ENCODE peak calls at places on chromosomes 11 and 22, in seven cellular contexts. E is EL, Y is AG09309, V is Ammon's horn, P is upper lobe of right lung, S is cardiac muscle cell, D is GM12865. N is an unnamed sample.
A peak's percentile ranks its signal among the peaks of the same experiment; 100 is the strongest.

GRCh38 chr11:118530180-118530682 is 761 bp upstream of the TMEM25 start:
- DNase-seq in E (peak; percentile 15), Y (no peak), V (no peak), P (peak; percentile 72), S (no peak), D (no peak), N (no peak)

GRCh38 chr11:114075891-114076441 is 16.5 kb downstream of the ZBTB16 start:
- DNase-seq in E (peak; percentile 28), Y (no peak), V (peak; percentile 68), P (no peak), S (peak; percentile 83), D (no peak), N (no peak)

GRCh38 chr11:10379871-10380568 is 75.0 kb upstream of the AMPD3 start:
- DNase-seq in E (no peak), Y (no peak), V (no peak), P (no peak), S (peak; percentile 49), D (no peak), N (peak; percentile 23)

GRCh38 chr22:29729161-29729560 is 9.4 kb downstream of the CABP7 start:
- DNase-seq in E (no peak), Y (no peak), V (no peak), P (no peak), S (no peak), D (no peak), N (no peak)

GRCh38 chr11:29190313-29190712 is 826.5 kb downstream of the KCNA4 start:
- DNase-seq in E (no peak), Y (no peak), V (no peak), P (no peak), S (no peak), D (no peak), N (no peak)

GRCh38 chr22:37972527-37972926 is 11.8 kb downstream of the SOX10 start:
- DNase-seq in E (no peak), Y (no peak), V (no peak), P (no peak), S (peak; percentile 9), D (no peak), N (no peak)

GRCh38 chr11:28674432-28675076 is 566.4 kb downstream of the METTL15 start:
- DNase-seq in E (peak; percentile 81), Y (peak; percentile 93), V (peak; percentile 34), P (no peak), S (peak; percentile 57), D (peak; percentile 14), N (no peak)

GRCh38 chr22:46528121-46528610 is 9.3 kb downstream of the CELSR1 start:
- DNase-seq in E (peak; percentile 48), Y (peak; percentile 56), V (no peak), P (no peak), S (peak; percentile 92), D (no peak), N (no peak)

GRCh38 chr11:1163911-1164735 is 6.4 kb downstream of the MUC5AC start:
- DNase-seq in E (no peak), Y (no peak), V (no peak), P (peak; percentile 57), S (no peak), D (no peak), N (no peak)

GRCh38 chr11:130652671-130653335 is 204.4 kb downstream of the ADAMTS15 start:
- DNase-seq in E (peak; percentile 28), Y (peak; percentile 84), V (no peak), P (peak; percentile 76), S (peak; percentile 98), D (peak; percentile 41), N (no peak)

GRCh38 chr11:65366340-65366773 is 11.8 kb downstream of the TIGD3 start:
- DNase-seq in E (peak; percentile 80), Y (peak; percentile 55), V (peak; percentile 86), P (no peak), S (peak; percentile 91), D (peak; percentile 77), N (peak; percentile 24)

GRCh38 chr11:72223615-72224586 is 666 bp upstream of the INPPL1 start:
- DNase-seq in E (peak; percentile 77), Y (no peak), V (peak; percentile 48), P (peak; percentile 90), S (peak; percentile 77), D (peak; percentile 69), N (no peak)

GRCh38 chr11:130118636-130119387 is 40.8 kb upstream of the ST14 start:
- DNase-seq in E (no peak), Y (no peak), V (no peak), P (no peak), S (no peak), D (peak; percentile 52), N (no peak)

GRCh38 chr11:15735711-15736110 is 620.6 kb downstream of the SOX6 start:
- DNase-seq in E (no peak), Y (no peak), V (no peak), P (no peak), S (no peak), D (no peak), N (no peak)

GRCh38 chr11:70824590-70825300 is 426.4 kb downstream of the CTTN start:
- DNase-seq in E (no peak), Y (no peak), V (no peak), P (no peak), S (peak; percentile 5), D (no peak), N (no peak)

GRCh38 chr11:1202776-1203504 is 19.9 kb upstream of the MUC5B start:
- DNase-seq in E (peak; percentile 45), Y (no peak), V (peak; percentile 62), P (peak; percentile 77), S (peak; percentile 51), D (peak; percentile 47), N (no peak)

GRCh38 chr11:20160425-20161229 is at the start of gene DBX1:
- DNase-seq in E (no peak), Y (no peak), V (no peak), P (no peak), S (no peak), D (no peak), N (no peak)

GRCh38 chr11:13091373-13091772 is 82.3 kb downstream of the RASSF10 start:
- DNase-seq in E (no peak), Y (no peak), V (no peak), P (no peak), S (no peak), D (no peak), N (no peak)

GRCh38 chr11:122306776-122307479 is 190.9 kb upstream of the BLID start:
- DNase-seq in E (no peak), Y (no peak), V (peak; percentile 74), P (no peak), S (no peak), D (no peak), N (no peak)